ENCODE peak calls at places on chromosomes 13 and 19, in six cellular contexts. One of them, this sample, is unnamed.

GRCh38 chr13:50539791-50540530 is 303.5 kb downstream of the DLEU7 start:
- DNase-seq in pancreas: no peak
- DNase-seq in heart right ventricle: no peak
- DNase-seq in mucosa of descending colon: no peak
- DNase-seq in DND-41: no peak
- DNase-seq in small intestine: no peak
- DNase-seq in this sample: no peak

GRCh38 chr13:93729383-93729782 is 502.8 kb downstream of the GPC6 start:
- DNase-seq in pancreas: no peak
- DNase-seq in heart right ventricle: no peak
- DNase-seq in mucosa of descending colon: no peak
- DNase-seq in DND-41: no peak
- DNase-seq in small intestine: no peak
- DNase-seq in this sample: no peak

GRCh38 chr13:49368688-49369087 is 75.2 kb downstream of the CAB39L start:
- DNase-seq in pancreas: no peak
- DNase-seq in heart right ventricle: no peak
- DNase-seq in mucosa of descending colon: no peak
- DNase-seq in DND-41: no peak
- DNase-seq in small intestine: no peak
- DNase-seq in this sample: no peak

GRCh38 chr19:46134527-46134926 is 10.0 kb upstream of the IGFL3 start:
- DNase-seq in pancreas: no peak
- DNase-seq in heart right ventricle: no peak
- DNase-seq in mucosa of descending colon: no peak
- DNase-seq in DND-41: no peak
- DNase-seq in small intestine: no peak
- DNase-seq in this sample: no peak

GRCh38 chr13:70090036-70090723 is 17.4 kb upstream of the ATXN8OS start:
- DNase-seq in pancreas: no peak
- DNase-seq in heart right ventricle: no peak
- DNase-seq in mucosa of descending colon: no peak
- DNase-seq in DND-41: no peak
- DNase-seq in small intestine: no peak
- DNase-seq in this sample: no peak

GRCh38 chr13:79678100-79678499 is 197.1 kb downstream of the NDFIP2 start:
- DNase-seq in pancreas: no peak
- DNase-seq in heart right ventricle: no peak
- DNase-seq in mucosa of descending colon: no peak
- DNase-seq in DND-41: no peak
- DNase-seq in small intestine: no peak
- DNase-seq in this sample: no peak

GRCh38 chr19:18663940-18664530 is 19.4 kb upstream of the CRTC1 start:
- DNase-seq in pancreas: no peak
- DNase-seq in heart right ventricle: no peak
- DNase-seq in mucosa of descending colon: no peak
- DNase-seq in DND-41: no peak
- DNase-seq in small intestine: no peak
- DNase-seq in this sample: no peak

GRCh38 chr19:49977111-49977510 is 16.1 kb upstream of the SIGLEC11 start:
- DNase-seq in pancreas: no peak
- DNase-seq in heart right ventricle: no peak
- DNase-seq in mucosa of descending colon: no peak
- DNase-seq in DND-41: no peak
- DNase-seq in small intestine: no peak
- DNase-seq in this sample: no peak

GRCh38 chr13:80055804-80056203 is 285.1 kb downstream of the SPRY2 start:
- DNase-seq in pancreas: no peak
- DNase-seq in heart right ventricle: no peak
- DNase-seq in mucosa of descending colon: no peak
- DNase-seq in DND-41: no peak
- DNase-seq in small intestine: no peak
- DNase-seq in this sample: no peak

GRCh38 chr13:52737451-52737850 is 2.2 kb downstream of the CNMD start:
- DNase-seq in pancreas: no peak
- DNase-seq in heart right ventricle: no peak
- DNase-seq in mucosa of descending colon: no peak
- DNase-seq in DND-41: no peak
- DNase-seq in small intestine: no peak
- DNase-seq in this sample: no peak

GRCh38 chr13:20118268-20119140 is 42.3 kb downstream of the GJA3 start:
- DNase-seq in pancreas: peak; percentile 90
- DNase-seq in heart right ventricle: peak; percentile 62
- DNase-seq in mucosa of descending colon: peak; percentile 84
- DNase-seq in DND-41: peak; percentile 75
- DNase-seq in small intestine: peak; percentile 39
- DNase-seq in this sample: peak; percentile 12

GRCh38 chr13:109331898-109332297 is 454.5 kb downstream of the IRS2 start:
- DNase-seq in pancreas: no peak
- DNase-seq in heart right ventricle: no peak
- DNase-seq in mucosa of descending colon: no peak
- DNase-seq in DND-41: no peak
- DNase-seq in small intestine: peak; percentile 20
- DNase-seq in this sample: no peak

GRCh38 chr19:29329460-29330134 is 116.6 kb upstream of the UQCRFS1 start:
- DNase-seq in pancreas: no peak
- DNase-seq in heart right ventricle: no peak
- DNase-seq in mucosa of descending colon: no peak
- DNase-seq in DND-41: peak; percentile 59
- DNase-seq in small intestine: no peak
- DNase-seq in this sample: no peak

GRCh38 chr19:22609630-22610029 is 24.5 kb upstream of the ZNF492 start:
- DNase-seq in pancreas: no peak
- DNase-seq in heart right ventricle: no peak
- DNase-seq in mucosa of descending colon: no peak
- DNase-seq in DND-41: no peak
- DNase-seq in small intestine: no peak
- DNase-seq in this sample: no peak

GRCh38 chr19:3642987-3643386 is 16.4 kb upstream of the CACTIN start:
- DNase-seq in pancreas: peak; percentile 72
- DNase-seq in heart right ventricle: no peak
- DNase-seq in mucosa of descending colon: no peak
- DNase-seq in DND-41: peak; percentile 30
- DNase-seq in small intestine: no peak
- DNase-seq in this sample: no peak

GRCh38 chr13:29905845-29906244 is 55.4 kb upstream of the UBL3 start:
- DNase-seq in pancreas: no peak
- DNase-seq in heart right ventricle: no peak
- DNase-seq in mucosa of descending colon: no peak
- DNase-seq in DND-41: no peak
- DNase-seq in small intestine: peak; percentile 76
- DNase-seq in this sample: no peak

GRCh38 chr19:48867119-48867921 is 1.1 kb downstream of the PLEKHA4 start:
- DNase-seq in pancreas: peak; percentile 38
- DNase-seq in heart right ventricle: no peak
- DNase-seq in mucosa of descending colon: no peak
- DNase-seq in DND-41: no peak
- DNase-seq in small intestine: peak; percentile 71
- DNase-seq in this sample: no peak

GRCh38 chr13:46577656-46578589 is 25.0 kb downstream of the LRCH1 start:
- DNase-seq in pancreas: no peak
- DNase-seq in heart right ventricle: no peak
- DNase-seq in mucosa of descending colon: no peak
- DNase-seq in DND-41: peak; percentile 44
- DNase-seq in small intestine: no peak
- DNase-seq in this sample: no peak

GRCh38 chr13:104357174-104357573 is 1291.0 kb upstream of the SLC10A2 start:
- DNase-seq in pancreas: no peak
- DNase-seq in heart right ventricle: no peak
- DNase-seq in mucosa of descending colon: no peak
- DNase-seq in DND-41: no peak
- DNase-seq in small intestine: no peak
- DNase-seq in this sample: no peak

GRCh38 chr19:47227347-47228167 is 3.4 kb downstream of the BBC3 start:
- DNase-seq in pancreas: peak; percentile 90
- DNase-seq in heart right ventricle: peak; percentile 94
- DNase-seq in mucosa of descending colon: peak; percentile 94
- DNase-seq in DND-41: no peak
- DNase-seq in small intestine: no peak
- DNase-seq in this sample: peak; percentile 74

GRCh38 chr19:6340493-6341201 is 7.2 kb upstream of the ACER1 start:
- DNase-seq in pancreas: no peak
- DNase-seq in heart right ventricle: no peak
- DNase-seq in mucosa of descending colon: no peak
- DNase-seq in DND-41: no peak
- DNase-seq in small intestine: no peak
- DNase-seq in this sample: no peak

DNA sequence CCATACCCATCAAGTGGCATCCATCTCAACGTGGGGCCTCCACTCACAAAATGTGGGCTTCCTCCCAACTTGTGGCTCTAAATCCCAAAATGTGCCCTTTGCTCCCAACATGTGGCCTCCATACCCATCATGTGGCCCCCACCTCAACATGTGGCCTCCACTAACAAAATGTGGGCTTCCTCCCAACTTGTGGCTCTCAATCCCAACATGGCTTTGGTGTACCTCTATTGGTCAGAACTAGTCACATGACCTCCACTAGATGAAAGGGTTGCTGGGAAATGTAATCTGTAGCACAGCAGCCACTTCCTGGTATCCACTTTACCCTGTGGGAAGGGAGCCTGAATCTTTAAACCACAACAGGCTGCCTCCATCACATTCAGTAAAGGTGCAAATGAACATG is 10.1 kb upstream of the ACER1 start:
- DNase-seq in pancreas: no peak
- DNase-seq in heart right ventricle: no peak
- DNase-seq in mucosa of descending colon: no peak
- DNase-seq in DND-41: no peak
- DNase-seq in small intestine: no peak
- DNase-seq in this sample: no peak
- H3K4me1 ChIP-seq in pancreas: no peaks in the 10 kb centered on the region
- H3K4me1 ChIP-seq in heart right ventricle: no peaks in the 10 kb centered on the region
- H3K4me1 ChIP-seq in mucosa of descending colon: no peaks in the 10 kb centered on the region
- H3K4me1 ChIP-seq in DND-41: no peaks in the 10 kb centered on the region
- H3K4me1 ChIP-seq in small intestine: no peaks in the 10 kb centered on the region
- H3K4me1 ChIP-seq in this sample: no peaks in the 10 kb centered on the region

DNA sequence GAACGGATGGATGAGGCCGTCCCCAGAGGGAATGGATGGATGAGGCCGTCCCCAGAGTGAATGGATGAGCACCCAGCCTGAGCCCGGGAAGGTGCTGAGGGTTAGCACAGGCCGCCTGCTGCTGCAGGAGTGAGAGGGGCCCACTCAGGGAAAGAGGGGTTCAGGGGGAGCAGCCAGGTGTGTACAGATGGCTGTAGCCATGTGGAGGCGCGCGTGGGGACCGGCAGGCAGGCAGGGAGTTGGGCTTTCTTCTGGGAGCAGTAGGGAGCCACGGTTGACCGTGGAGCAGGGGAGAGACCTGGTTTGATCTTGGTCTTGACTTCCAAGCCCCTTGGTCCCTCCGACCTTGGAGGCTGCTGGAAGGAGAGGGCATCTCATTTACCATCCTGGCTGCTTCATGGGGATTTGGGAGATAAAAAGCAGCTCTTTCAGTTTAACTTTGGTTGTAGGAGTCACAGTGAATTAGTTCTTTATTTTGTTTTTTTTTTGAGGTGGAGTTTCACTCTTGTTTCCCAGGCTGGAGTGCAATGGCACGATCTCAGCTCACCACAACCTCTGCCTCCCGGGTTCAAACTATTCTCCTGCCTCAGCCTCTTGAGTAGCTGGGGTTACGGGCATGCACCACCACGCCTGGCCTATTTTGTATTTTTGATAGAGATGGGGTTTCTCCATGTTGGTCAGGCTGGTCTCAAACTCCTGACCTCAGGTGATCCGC is 24.7 kb downstream of the ARID3A start:
- DNase-seq in pancreas: no peak
- DNase-seq in heart right ventricle: no peak
- DNase-seq in mucosa of descending colon: no peak
- DNase-seq in DND-41: no peak
- DNase-seq in small intestine: no peak
- DNase-seq in this sample: peak; percentile 34
- H3K4me1 ChIP-seq in pancreas: peaks cover 9% of the 10 kb centered on the region
- H3K4me1 ChIP-seq in heart right ventricle: no peaks in the 10 kb centered on the region
- H3K4me1 ChIP-seq in mucosa of descending colon: peaks cover 20% of the 10 kb centered on the region
- H3K4me1 ChIP-seq in DND-41: no peaks in the 10 kb centered on the region
- H3K4me1 ChIP-seq in small intestine: peaks cover 11% of the 10 kb centered on the region
- H3K4me1 ChIP-seq in this sample: peaks cover 15% of the 10 kb centered on the region

GRCh38 chr13:40205771-40206240 is 460.6 kb downstream of the FOXO1 start:
- DNase-seq in pancreas: no peak
- DNase-seq in heart right ventricle: no peak
- DNase-seq in mucosa of descending colon: no peak
- DNase-seq in DND-41: no peak
- DNase-seq in small intestine: no peak
- DNase-seq in this sample: no peak

GRCh38 chr13:40208517-40208916 is 457.9 kb downstream of the FOXO1 start:
- DNase-seq in pancreas: no peak
- DNase-seq in heart right ventricle: no peak
- DNase-seq in mucosa of descending colon: no peak
- DNase-seq in DND-41: no peak
- DNase-seq in small intestine: no peak
- DNase-seq in this sample: no peak

GRCh38 chr13:40204246-40204645 is 462.2 kb downstream of the FOXO1 start:
- DNase-seq in pancreas: no peak
- DNase-seq in heart right ventricle: no peak
- DNase-seq in mucosa of descending colon: no peak
- DNase-seq in DND-41: no peak
- DNase-seq in small intestine: no peak
- DNase-seq in this sample: no peak

GRCh38 chr13:40206241-40207109 is 460.0 kb downstream of the FOXO1 start:
- DNase-seq in pancreas: no peak
- DNase-seq in heart right ventricle: no peak
- DNase-seq in mucosa of descending colon: no peak
- DNase-seq in DND-41: no peak
- DNase-seq in small intestine: peak; percentile 67
- DNase-seq in this sample: peak; percentile 65

DNA sequence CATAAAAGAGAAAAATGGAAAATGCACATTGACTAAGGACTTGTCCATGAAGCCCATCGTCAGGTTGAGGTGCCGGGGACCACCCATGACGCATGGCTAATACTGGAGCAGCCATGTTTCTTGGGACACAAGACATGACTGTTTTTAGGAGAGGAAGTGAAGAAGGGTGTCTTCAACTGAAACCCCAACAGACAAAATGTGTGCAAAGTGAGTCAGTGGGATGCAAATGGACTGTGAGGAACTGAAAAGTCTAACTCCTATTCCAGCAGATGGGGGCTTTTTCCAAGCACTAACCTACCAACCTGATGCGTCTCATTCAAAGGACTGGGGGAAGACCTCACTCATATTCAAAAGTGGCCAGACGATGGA is 459.3 kb downstream of the FOXO1 start:
- DNase-seq in pancreas: no peak
- DNase-seq in heart right ventricle: no peak
- DNase-seq in mucosa of descending colon: no peak
- DNase-seq in DND-41: no peak
- DNase-seq in small intestine: no peak
- DNase-seq in this sample: no peak
- H3K4me1 ChIP-seq in pancreas: peaks cover 16% of the 10 kb centered on the region
- H3K4me1 ChIP-seq in heart right ventricle: no peaks in the 10 kb centered on the region
- H3K4me1 ChIP-seq in mucosa of descending colon: no peaks in the 10 kb centered on the region
- H3K4me1 ChIP-seq in DND-41: peaks cover 8% of the 10 kb centered on the region
- H3K4me1 ChIP-seq in small intestine: no peaks in the 10 kb centered on the region
- H3K4me1 ChIP-seq in this sample: peaks cover 60% of the 10 kb centered on the region

DNA sequence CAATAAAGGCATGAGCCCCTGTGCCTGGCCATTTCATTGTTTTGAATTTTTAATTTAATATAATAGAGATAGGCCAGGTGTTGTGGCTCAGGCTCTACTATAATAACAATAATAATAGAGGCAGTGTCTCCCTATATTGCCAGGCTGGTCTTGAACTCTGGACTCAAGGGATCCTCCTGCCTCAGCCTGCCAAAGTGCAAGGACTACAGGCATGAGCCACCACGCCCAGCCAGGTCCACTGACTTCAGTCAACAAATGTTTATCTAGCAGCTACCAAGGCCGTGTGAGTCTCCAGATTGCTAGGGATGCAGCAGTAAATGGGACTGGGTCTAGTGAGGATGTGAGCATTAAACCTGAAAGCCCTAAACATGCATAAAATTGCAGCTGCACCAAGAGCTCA is 13.8 kb upstream of the ILF3 start:
- DNase-seq in pancreas: no peak
- DNase-seq in heart right ventricle: no peak
- DNase-seq in mucosa of descending colon: no peak
- DNase-seq in DND-41: no peak
- DNase-seq in small intestine: peak; percentile 85
- DNase-seq in this sample: peak; percentile 5
- H3K4me1 ChIP-seq in pancreas: no peaks in the 10 kb centered on the region
- H3K4me1 ChIP-seq in heart right ventricle: peaks cover 6% of the 10 kb centered on the region
- H3K4me1 ChIP-seq in mucosa of descending colon: peaks cover 5% of the 10 kb centered on the region
- H3K4me1 ChIP-seq in DND-41: no peaks in the 10 kb centered on the region
- H3K4me1 ChIP-seq in small intestine: no peaks in the 10 kb centered on the region
- H3K4me1 ChIP-seq in this sample: peaks cover 5% of the 10 kb centered on the region